ENCODE peak calls at places on chromosomes 6 and 20, in five cellular contexts. U, B, N, I and C are unnamed samples. For H3K4me1, the result is how much of the 10 kb centered on the place peaks cover.

GRCh38 chr20:61185181-61185580 is 66.9 kb upstream of the CDH4 start:
- DNase-seq in U (no peak), B (no peak), N (no peak), I (no peak), C (no peak)

GRCh38 chr20:1418335-1418734 is 25.5 kb upstream of the FKBP1A start:
- DNase-seq in U (no peak), B (no peak), N (no peak), I (no peak), C (no peak)

GRCh38 chr6:80488190-80488589 is 381.7 kb downstream of the BCKDHB start:
- DNase-seq in U (no peak), B (no peak), N (no peak), I (no peak), C (no peak)

GRCh38 chr20:48298851-48299484 is 513.7 kb upstream of the SULF2 start:
- DNase-seq in U (no peak), B (peak), N (peak), I (no peak), C (no peak)

GRCh38 chr6:82363368-82364086 is at the start of gene TPBG:
- DNase-seq in U (peak), B (peak), N (peak), I (peak), C (peak)

GRCh38 chr6:107555449-107555848 is 65.5 kb downstream of the SOBP start:
- DNase-seq in U (no peak), B (peak), N (no peak), I (no peak), C (no peak)

GRCh38 chr20:56440346-56441007 is 27.9 kb upstream of the RTF2 start:
- DNase-seq in U (no peak), B (no peak), N (peak), I (no peak), C (no peak)

GRCh38 chr6:167506443-167507231 is 181.8 kb downstream of the TTLL2 start:
- DNase-seq in U (no peak), B (no peak), N (no peak), I (no peak), C (no peak)

GRCh38 chr6:42727084-42727601 is 4.7 kb upstream of the PRPH2 start:
- DNase-seq in U (peak), B (no peak), N (no peak), I (peak), C (no peak)

GRCh38 chr6:167079853-167080297 is 43.0 kb upstream of the CCR6 start:
- DNase-seq in U (no peak), B (no peak), N (peak), I (no peak), C (no peak)

GRCh38 chr6:107599043-107599442 is 109.1 kb downstream of the SOBP start:
- DNase-seq in U (no peak), B (no peak), N (no peak), I (no peak), C (no peak)

GRCh38 chr6:56764081-56764566 is 121.4 kb upstream of the DST start:
- DNase-seq in U (no peak), B (peak), N (no peak), I (no peak), C (no peak)

GRCh38 chr20:1422756-1423155 is 29.9 kb upstream of the FKBP1A start:
- DNase-seq in U (no peak), B (no peak), N (no peak), I (no peak), C (no peak)

GRCh38 chr20:57213924-57214323 is 52.5 kb downstream of the BMP7 start:
- DNase-seq in U (no peak), B (no peak), N (no peak), I (no peak), C (no peak)

GRCh38 chr6:155088856-155089255 is 93.7 kb downstream of the TIAM2 start:
- DNase-seq in U (no peak), B (no peak), N (no peak), I (no peak), C (no peak)

GRCh38 chr6:147506704-147507114 is 1.8 kb upstream of the SAMD5 start:
- DNase-seq in U (peak), B (peak), N (peak), I (peak), C (peak)

GRCh38 chr6:115976321-115976870 is 84.3 kb downstream of the FRK start:
- DNase-seq in U (no peak), B (no peak), N (no peak), I (no peak), C (no peak)

GRCh38 chr6:11845664-11846577 is 67.3 kb upstream of the ADTRP start:
- DNase-seq in U (no peak), B (no peak), N (no peak), I (no peak), C (no peak)

GRCh38 chr6:149166324-149166723 is 151.2 kb upstream of the TAB2 start:
- DNase-seq in U (no peak), B (peak), N (no peak), I (no peak), C (no peak)

GRCh38 chr6:6564154-6564553 is 24.4 kb upstream of the LY86 start:
- DNase-seq in U (no peak), B (no peak), N (no peak), I (no peak), C (no peak)

GRCh38 chr20:44033873-44034272 is 119.2 kb downstream of the TOX2 start:
- DNase-seq in U (no peak), B (no peak), N (no peak), I (no peak), C (no peak)

GRCh38 chr20:41009960-41010359 is 18.7 kb upstream of the TOP1 start:
- DNase-seq in U (no peak), B (no peak), N (no peak), I (no peak), C (no peak)

GRCh38 chr6:37546141-37546871 is 46.6 kb upstream of the CCDC167 start:
- DNase-seq in U (no peak), B (no peak), N (no peak), I (no peak), C (no peak)

GRCh38 chr20:14919473-14920157 is 582.2 kb upstream of the FLRT3 start:
- DNase-seq in U (no peak), B (no peak), N (peak), I (no peak), C (no peak)

GRCh38 chr6:16184129-16184528 is 54.3 kb upstream of the GMPR start:
- DNase-seq in U (no peak), B (no peak), N (peak), I (no peak), C (no peak)

GRCh38 chr20:2946988-2947961 is 74.0 kb downstream of the PTPRA start:
- DNase-seq in U (no peak), B (no peak), N (no peak), I (no peak), C (no peak)

GRCh38 chr6:96015321-96015790 is 418 bp upstream of the FUT9 start:
- DNase-seq in U (no peak), B (no peak), N (no peak), I (peak), C (peak)

GRCh38 chr6:163367388-163368183 is 46.9 kb upstream of the QKI start:
- DNase-seq in U (no peak), B (no peak), N (no peak), I (no peak), C (no peak)

GRCh38 chr6:117915846-117916245 is 8.8 kb downstream of the SLC35F1 start:
- DNase-seq in U (no peak), B (no peak), N (no peak), I (no peak), C (no peak)

GRCh38 chr6:141260627-141261015 is 872.1 kb upstream of the GJE1 start:
- DNase-seq in U (no peak), B (no peak), N (no peak), I (no peak), C (peak)

GRCh38 chr6:144302701-144303351 is 17.7 kb downstream of the UTRN start:
- DNase-seq in U (no peak), B (no peak), N (no peak), I (no peak), C (no peak)

GRCh38 chr6:19297880-19298279 is 539.3 kb upstream of the ID4 start:
- DNase-seq in U (no peak), B (no peak), N (no peak), I (no peak), C (no peak)

GRCh38 chr20:10522328-10522727 is 87.2 kb downstream of the SLX4IP start:
- DNase-seq in U (no peak), B (no peak), N (no peak), I (no peak), C (no peak)

GRCh38 chr20:31841928-31842327 is 3.5 kb downstream of the FOXS1 start:
- DNase-seq in U (peak), B (no peak), N (no peak), I (no peak), C (no peak)

GRCh38 chr6:46366190-46366900 is 124.9 kb downstream of the RCAN2 start:
- DNase-seq in U (no peak), B (no peak), N (no peak), I (no peak), C (no peak)

GRCh38 chr6:127641905-127642304 is 64.9 kb downstream of the C6orf58 start:
- DNase-seq in U (no peak), B (peak), N (no peak), I (no peak), C (no peak)

GRCh38 chr20:2133318-2134183 is 31.9 kb downstream of the STK35 start:
- DNase-seq in U (no peak), B (no peak), N (no peak), I (no peak), C (no peak)

GRCh38 chr20:60589624-60590023 is 631.4 kb downstream of the CDH26 start:
- DNase-seq in U (no peak), B (no peak), N (no peak), I (no peak), C (no peak)

DNA sequence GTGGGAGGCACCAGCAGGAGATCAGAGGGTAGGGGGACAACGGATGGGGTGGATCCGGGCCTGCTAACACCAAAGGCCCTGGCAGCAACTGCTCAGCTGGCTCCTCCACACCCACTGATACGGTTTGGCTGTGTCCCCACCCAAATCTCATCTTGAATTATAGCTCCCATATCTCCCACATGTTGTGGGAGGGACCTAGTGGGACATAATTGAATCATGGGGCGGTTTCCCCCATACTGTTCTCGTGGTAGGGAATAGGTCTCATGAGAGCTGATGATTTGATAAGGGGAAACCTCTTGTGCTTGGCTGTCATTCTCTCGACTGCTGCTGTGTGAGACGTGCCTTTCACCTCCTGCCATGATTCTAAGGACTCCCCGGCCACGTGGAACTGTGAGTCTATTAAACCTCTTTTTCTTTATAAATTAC is 39.9 kb upstream of the MLN start:
- DNase-seq in U (no peak), B (no peak), N (no peak), I (no peak), C (no peak)
- TF ChIP-seq EP300 in U (no peak), B (no peak), N (no peak), I (no peak), C (no peak)

GRCh38 chr6:130945401-130945919 is 117.6 kb downstream of the EPB41L2 start:
- DNase-seq in U (no peak), B (no peak), N (no peak), I (no peak), C (no peak)

GRCh38 chr6:130946076-130946475 is 117.0 kb downstream of the EPB41L2 start:
- DNase-seq in U (no peak), B (no peak), N (no peak), I (no peak), C (no peak)

GRCh38 chr6:130947464-130947863 is 115.6 kb downstream of the EPB41L2 start:
- DNase-seq in U (no peak), B (no peak), N (no peak), I (no peak), C (no peak)

GRCh38 chr6:130944486-130944885 is 117.3 kb downstream of the SMLR1 start:
- DNase-seq in U (no peak), B (no peak), N (no peak), I (no peak), C (no peak)

GRCh38 chr6:130943738-130944137 is 116.5 kb downstream of the SMLR1 start:
- DNase-seq in U (no peak), B (no peak), N (peak), I (no peak), C (no peak)
- H3K4me1 ChIP-seq in U (under half), B (under half), N (under half), I (under half), C (under half)

GRCh38 chr6:32968093-32968769 is at the start of gene BRD2:
- DNase-seq in U (peak), B (peak), N (peak), I (peak), C (peak)
- TF ChIP-seq EP300 in U (peak), B (peak), N (no peak), I (no peak), C (no peak)

GRCh38 chr20:45341579-45341938 is 6.7 kb downstream of the SDC4 start:
- DNase-seq in U (no peak), B (no peak), N (no peak), I (no peak), C (no peak)
- H3K4me1 ChIP-seq in U (under half), B (half or more), N (half or more), I (half or more), C (half or more)

GRCh38 chr6:30651143-30651542 is 4.2 kb downstream of the C6orf136 start:
- DNase-seq in U (no peak), B (no peak), N (no peak), I (peak), C (no peak)
- TF ChIP-seq EP300 in U (no peak), B (no peak), N (no peak), I (no peak), C (no peak)

GRCh38 chr6:1256435-1257008 is 55.4 kb upstream of the FOXQ1 start:
- DNase-seq in U (no peak), B (no peak), N (no peak), I (no peak), C (no peak)
- H3K4me1 ChIP-seq in U (under half), B (under half), N (under half), I (under half), C (under half)

GRCh38 chr6:33634986-33635385 is 13.9 kb downstream of the ITPR3 start:
- DNase-seq in U (no peak), B (no peak), N (no peak), I (no peak), C (no peak)

GRCh38 chr6:33638581-33638980 is 17.5 kb downstream of the ITPR3 start:
- DNase-seq in U (no peak), B (no peak), N (no peak), I (no peak), C (no peak)

GRCh38 chr6:33634203-33634727 is 13.1 kb downstream of the ITPR3 start:
- DNase-seq in U (peak), B (peak), N (no peak), I (no peak), C (no peak)

GRCh38 chr6:33639559-33639958 is 18.4 kb downstream of the ITPR3 start:
- DNase-seq in U (no peak), B (no peak), N (no peak), I (no peak), C (no peak)

DNA sequence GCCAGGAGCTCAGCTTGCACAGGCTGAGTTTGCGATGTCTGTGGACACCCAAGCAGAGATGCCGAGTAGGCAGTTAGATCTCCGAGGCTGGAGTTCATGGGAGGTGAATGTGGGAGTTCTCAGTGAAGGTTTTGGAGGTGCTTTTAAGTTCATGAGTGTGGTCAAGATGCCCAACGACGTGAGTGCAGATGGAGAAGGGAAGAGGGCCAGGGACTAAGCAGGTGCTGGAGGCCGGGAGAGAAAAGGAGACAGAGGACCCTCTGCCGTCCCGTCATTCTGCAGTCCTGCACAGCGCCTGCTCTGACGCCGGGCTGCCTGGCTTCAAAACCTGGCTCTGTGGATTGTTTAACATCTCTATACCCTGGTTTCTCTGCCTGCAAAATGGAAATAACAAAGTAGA is 15.5 kb downstream of the ITPR3 start:
- DNase-seq in U (no peak), B (no peak), N (no peak), I (no peak), C (no peak)
- TF ChIP-seq EP300 in U (no peak), B (no peak), N (no peak), I (no peak), C (no peak)

GRCh38 chr6:38639498-38640215 is at the start of gene BTBD9:
- DNase-seq in U (peak), B (peak), N (peak), I (peak), C (peak)
- H3K4me1 ChIP-seq in U (under half), B (under half), N (under half), I (under half), C (under half)

DNA sequence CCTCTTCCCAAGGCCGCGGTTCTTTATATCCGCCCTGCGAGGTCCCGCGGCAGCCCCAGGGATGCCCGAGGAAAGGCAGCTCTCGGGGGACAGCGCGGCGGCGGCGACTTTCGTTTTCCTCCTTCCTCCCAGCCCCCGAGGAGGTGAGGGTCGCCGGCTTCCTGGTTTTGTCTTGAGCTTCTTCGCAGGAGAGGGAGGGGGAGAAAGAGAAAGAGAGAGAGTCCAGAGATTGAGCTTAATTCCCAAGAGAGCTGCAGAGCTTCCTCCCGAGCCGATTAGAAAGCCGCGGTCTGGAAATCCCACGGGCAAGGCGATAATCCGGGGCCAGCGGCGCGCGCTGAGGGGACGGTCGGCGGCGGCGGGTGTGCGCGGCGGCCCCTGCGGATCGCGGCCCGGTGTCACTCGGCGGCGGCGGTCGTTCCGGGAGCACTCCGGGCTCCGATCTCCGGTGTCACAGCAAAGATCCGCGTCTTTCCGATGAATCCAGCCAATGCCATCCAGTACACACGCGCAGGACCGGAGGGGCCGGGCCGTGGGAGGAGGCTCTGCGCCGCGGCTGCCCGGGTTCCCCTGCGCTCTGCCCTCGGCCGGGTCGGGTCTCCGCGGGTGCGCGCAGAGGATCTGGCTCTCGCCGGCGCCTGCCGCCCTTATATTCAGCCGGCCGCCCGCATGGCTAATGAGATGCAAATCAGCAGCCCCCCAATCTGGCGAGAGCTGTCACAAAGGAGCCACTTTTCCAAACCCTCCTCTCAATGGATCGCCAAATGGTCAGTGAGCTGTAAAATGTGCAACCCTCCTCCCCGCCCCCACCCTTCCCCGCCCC is at the start of gene DLL1:
- DNase-seq in U (peak), B (peak), N (peak), I (peak), C (no peak)
- TF ChIP-seq EP300 in U (no peak), B (no peak), N (no peak), I (no peak), C (no peak)